ENCODE peak calls at places on chromosomes 1 and 21, in four cellular contexts. Q is colonic mucosa, A is cardiac muscle cell, F is neuronal stem cell. Z is an unnamed sample.
A peak's percentile ranks its signal among the peaks of the same experiment; 100 is the strongest.

GRCh38 chr1:27027575-27028250 is 15.1 kb upstream of the TENT5B start:
- DNase-seq in Q (no peak), F (no peak), A (no peak), Z (no peak)

GRCh38 chr1:155012052-155012546 is 9.5 kb downstream of the ZBTB7B start:
- DNase-seq in F (peak; percentile 62), Q (peak; percentile 92), A (peak; percentile 74), Z (peak; percentile 88)

GRCh38 chr1:223426936-223427335 is 33.7 kb downstream of the CCDC185 start:
- DNase-seq in Q (no peak), A (no peak), F (no peak), Z (no peak)

GRCh38 chr1:54545916-54546635 is 2.0 kb upstream of the ACOT11 start:
- DNase-seq in Q (no peak), F (no peak), A (no peak), Z (no peak)

GRCh38 chr1:162856260-162856659 is 4.7 kb downstream of the CCDC190 start:
- DNase-seq in Q (no peak), F (no peak), A (no peak), Z (no peak)

GRCh38 chr1:67773462-67773861 is 59.8 kb downstream of the GNG12 start:
- DNase-seq in Q (no peak), F (no peak), A (no peak), Z (no peak)

GRCh38 chr1:157274698-157275534 is 136.7 kb upstream of the ETV3 start:
- DNase-seq in Q (no peak), A (no peak), F (no peak), Z (no peak)

GRCh38 chr1:119647228-119647733 is 785 bp downstream of the ZNF697 start:
- DNase-seq in A (peak; percentile 7), Q (no peak), F (no peak), Z (peak; percentile 39)

GRCh38 chr1:156293895-156294294 is 1.6 kb downstream of the GLMP start:
- DNase-seq in Q (no peak), F (no peak), A (no peak), Z (no peak)

GRCh38 chr1:212012034-212012740 is 23.2 kb downstream of the INTS7 start:
- DNase-seq in F (peak; percentile 35), A (peak; percentile 77), Q (peak; percentile 67), Z (peak; percentile 48)

GRCh38 chr1:110176299-110176956 is 26.1 kb downstream of the SLC6A17 start:
- DNase-seq in A (peak; percentile 34), Q (peak; percentile 41), F (no peak), Z (peak; percentile 75)

GRCh38 chr21:26842976-26843911 is 2.0 kb downstream of the ADAMTS1 start:
- DNase-seq in F (peak; percentile 68), A (peak; percentile 83), Q (peak; percentile 91), Z (peak; percentile 98)

GRCh38 chr1:119779869-119780356 is 11.2 kb upstream of the HMGCS2 start:
- DNase-seq in Q (peak; percentile 84), F (no peak), A (no peak), Z (peak; percentile 67)

GRCh38 chr1:16925635-16926490 is 4.1 kb downstream of the CROCC start:
- DNase-seq in Q (no peak), A (no peak), F (no peak), Z (no peak)

GRCh38 chr1:47687618-47687940 is 249.7 kb downstream of the FOXD2 start:
- DNase-seq in A (no peak), Q (peak; percentile 13), F (no peak), Z (no peak)

GRCh38 chr1:21508580-21509350 is 458 bp upstream of the ALPL start:
- DNase-seq in Q (peak; percentile 63), F (peak; percentile 85), A (peak; percentile 91), Z (peak; percentile 93)

GRCh38 chr1:56644064-56644940 is 812 bp upstream of the PRKAA2 start:
- DNase-seq in A (peak; percentile 40), F (no peak), Q (peak; percentile 23), Z (no peak)

GRCh38 chr21:39499156-39499555 is 47.4 kb downstream of the SH3BGR start:
- DNase-seq in F (no peak), A (no peak), Q (no peak), Z (no peak)

GRCh38 chr21:42009018-42009830 is 936 bp downstream of the ZBTB21 start:
- DNase-seq in A (peak; percentile 62), Q (peak; percentile 56), F (peak; percentile 39), Z (peak; percentile 79)

GRCh38 chr1:27137022-27137542 is 17.8 kb downstream of the SLC9A1 start:
- DNase-seq in Q (peak; percentile 60), A (no peak), F (no peak), Z (peak; percentile 87)

GRCh38 chr1:228866498-228866897 is 131.2 kb downstream of the RHOU start:
- DNase-seq in Q (peak; percentile 14), A (peak; percentile 18), F (no peak), Z (no peak)

GRCh38 chr1:188261849-188262248 is 1433.1 kb downstream of the PLA2G4A start:
- DNase-seq in A (no peak), F (no peak), Q (no peak), Z (no peak)

GRCh38 chr1:109304221-109304915 is 2.4 kb downstream of the MYBPHL start:
- DNase-seq in A (no peak), Q (no peak), F (no peak), Z (peak; percentile 65)

DNA sequence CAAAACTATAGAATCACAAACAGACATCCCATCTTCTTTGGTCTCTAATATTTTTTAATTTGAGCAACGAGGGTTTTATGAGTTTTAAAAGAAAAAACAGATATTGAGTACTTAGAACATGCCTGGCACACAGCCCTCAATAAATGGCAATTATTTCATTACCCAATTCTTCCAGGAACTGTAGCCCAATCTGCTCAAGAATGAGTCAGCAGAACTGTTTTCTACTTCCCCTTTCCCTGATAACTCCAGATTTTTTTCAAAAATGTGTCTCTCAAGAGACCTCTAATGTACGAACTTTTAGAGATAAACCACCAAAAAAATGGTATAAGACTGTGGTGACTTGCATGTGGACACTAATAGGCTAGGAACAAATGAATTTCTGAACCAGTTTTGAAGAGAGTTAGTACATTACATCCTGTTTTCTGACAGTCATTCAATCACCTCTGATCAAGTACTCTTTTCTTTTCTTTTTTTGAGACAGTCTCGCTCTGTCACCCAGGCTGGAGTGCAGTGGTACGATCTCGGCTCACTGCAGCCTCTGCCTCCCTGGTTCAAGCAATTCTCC is 11.5 kb downstream of the ABL2 start:
- DNase-seq in F (no peak), Q (no peak), A (no peak), Z (no peak)
- H3K27ac ChIP-seq in F (no peak overlapping the region), Q (peak overlapping the region; percentile 19), A (no peak overlapping the region), Z (no peak overlapping the region)

GRCh38 chr1:38261574-38261973 is 215.0 kb upstream of the POU3F1 start:
- DNase-seq in Q (no peak), F (no peak), A (no peak), Z (no peak)
- H3K4me1 ChIP-seq in Q (no peaks in the 10 kb centered on the region), F (no peaks in the 10 kb centered on the region), A (no peaks in the 10 kb centered on the region), Z (no peaks in the 10 kb centered on the region)

GRCh38 chr21:45588861-45589491 is 46.7 kb upstream of the SLC19A1 start:
- DNase-seq in F (no peak), Q (no peak), A (no peak), Z (no peak)
- H3K9me3 ChIP-seq in F (peaks cover 21% of the 10 kb centered on the region), Q (no peaks in the 10 kb centered on the region), A (peaks cover 2% of the 10 kb centered on the region), Z (peaks cover 6% of the 10 kb centered on the region)

GRCh38 chr1:44733365-44733764 is 2.4 kb upstream of the RNU5D-1 start:
- DNase-seq in F (no peak), A (no peak), Q (no peak), Z (no peak)
- H3K27ac ChIP-seq in F (no peak overlapping the region), A (no peak overlapping the region), Q (no peak overlapping the region), Z (no peak overlapping the region)

GRCh38 chr1:214898718-214899117 is 183.8 kb upstream of the KCNK2 start:
- DNase-seq in Q (no peak), F (no peak), A (no peak), Z (no peak)

GRCh38 chr1:214900590-214900989 is 181.9 kb upstream of the KCNK2 start:
- DNase-seq in Q (no peak), F (no peak), A (no peak), Z (no peak)

GRCh38 chr1:214901718-214902117 is 180.8 kb upstream of the KCNK2 start:
- DNase-seq in Q (no peak), A (no peak), F (no peak), Z (no peak)

GRCh38 chr1:214898154-214898553 is 184.4 kb upstream of the KCNK2 start:
- DNase-seq in A (no peak), F (no peak), Q (no peak), Z (no peak)

DNA sequence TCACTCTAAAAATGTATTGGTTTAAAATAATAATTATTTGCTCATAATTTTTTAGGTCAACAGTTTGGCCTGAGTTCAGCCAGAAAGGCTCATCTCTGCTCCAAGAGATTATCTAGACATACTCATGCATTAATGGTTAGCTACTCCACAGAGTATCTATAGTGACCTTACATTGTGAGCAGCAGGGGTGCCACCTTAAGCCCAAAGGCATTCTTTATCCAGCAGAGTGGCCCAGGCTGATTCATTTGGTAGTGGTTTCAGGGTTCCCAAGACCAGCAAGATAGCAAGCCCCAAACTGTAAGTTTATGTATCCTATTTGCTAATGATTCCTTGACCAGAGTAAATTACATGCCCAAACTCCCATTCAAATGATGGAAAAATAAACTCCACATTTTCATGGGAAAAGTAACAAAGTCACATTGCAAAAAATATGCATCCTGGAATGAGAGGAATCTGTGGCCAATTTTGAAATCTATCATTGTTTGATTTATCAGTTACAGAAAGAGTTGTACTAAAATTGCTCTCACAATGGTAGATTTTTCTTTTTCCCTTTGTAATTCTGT is 182.5 kb upstream of the KCNK2 start:
- DNase-seq in Q (no peak), A (no peak), F (no peak), Z (no peak)
- H3K4me1 ChIP-seq in Q (no peaks in the 10 kb centered on the region), A (no peaks in the 10 kb centered on the region), F (no peaks in the 10 kb centered on the region), Z (no peaks in the 10 kb centered on the region)